ENCODE peak calls at places on chromosomes 2 and 18, in five cellular contexts. N, G, I, B and D are unnamed samples.
A peak's percentile ranks its signal among the peaks of the same experiment; 100 is the strongest.

GRCh38 chr2:215020283-215020682 is 118.1 kb downstream of the ABCA12 start:
- DNase-seq in N (no peak), B (no peak), G (no peak), I (no peak), D (no peak)

GRCh38 chr2:184879671-184880070 is 281.3 kb downstream of the ZNF804A start:
- DNase-seq in I (no peak), B (no peak), G (no peak), N (no peak), D (no peak)

GRCh38 chr2:240589850-240590525 is 3.5 kb downstream of the CAPN10 start:
- DNase-seq in N (no peak), G (no peak), I (no peak), B (no peak), D (no peak)

GRCh38 chr2:62724106-62724505 is 18.6 kb downstream of the EHBP1 start:
- DNase-seq in I (no peak), B (no peak), G (no peak), N (no peak), D (no peak)

GRCh38 chr2:232339121-232340081 is 39.1 kb upstream of the ALPP start:
- DNase-seq in N (peak; percentile 89), I (no peak), G (no peak), B (peak; percentile 6), D (no peak)

GRCh38 chr2:217625475-217626245 is 377.1 kb downstream of the TNS1 start:
- DNase-seq in N (no peak), B (no peak), I (no peak), G (no peak), D (peak; percentile 52)

GRCh38 chr2:238286551-238286950 is 1.9 kb downstream of the PER2 start:
- DNase-seq in B (no peak), G (no peak), N (no peak), I (peak; percentile 21), D (peak; percentile 70)

GRCh38 chr2:109173311-109174171 is 44.5 kb downstream of the SH3RF3 start:
- DNase-seq in I (no peak), G (no peak), N (peak; percentile 57), B (no peak), D (peak; percentile 69)

GRCh38 chr18:3596324-3597158 is 146.6 kb downstream of the TGIF1 start:
- DNase-seq in N (peak; percentile 74), B (peak; percentile 59), G (no peak), I (peak; percentile 67), D (peak; percentile 38)

GRCh38 chr2:5868891-5869400 is 176.8 kb downstream of the SOX11 start:
- DNase-seq in G (no peak), I (no peak), B (no peak), N (no peak), D (no peak)

GRCh38 chr18:68564348-68564747 is 150.6 kb downstream of the TMX3 start:
- DNase-seq in B (no peak), N (no peak), G (no peak), I (no peak), D (no peak)

GRCh38 chr2:228535396-228535795 is 353.9 kb upstream of the SPHKAP start:
- DNase-seq in I (no peak), N (no peak), G (no peak), B (no peak), D (no peak)

GRCh38 chr2:30932850-30933249 is 125.6 kb upstream of the CAPN13 start:
- DNase-seq in I (peak; percentile 71), G (no peak), B (peak; percentile 11), N (no peak), D (no peak)

GRCh38 chr18:48623468-48624220 is 84.8 kb downstream of the CTIF start:
- DNase-seq in I (no peak), G (no peak), B (no peak), N (no peak), D (no peak)

GRCh38 chr18:34742761-34743366 is 32.8 kb downstream of the DTNA start:
- DNase-seq in N (no peak), G (no peak), B (no peak), I (no peak), D (no peak)

GRCh38 chr2:20231632-20232031 is 6.7 kb upstream of the SDC1 start:
- DNase-seq in I (no peak), B (no peak), N (peak; percentile 88), G (peak; percentile 72), D (no peak)

GRCh38 chr2:101253013-101253712 is 477 bp downstream of the CNOT11 start:
- DNase-seq in I (peak; percentile 82), N (peak; percentile 82), G (peak; percentile 87), B (peak; percentile 80), D (no peak)

GRCh38 chr2:173590278-173590811 is 235.7 kb downstream of the CDCA7 start:
- DNase-seq in G (no peak), I (no peak), B (no peak), N (no peak), D (no peak)

GRCh38 chr2:215359576-215359922 is 47.7 kb downstream of the ATIC start:
- DNase-seq in I (no peak), B (no peak), N (no peak), G (no peak), D (no peak)